ENCODE peak calls at places on chromosomes 7 and 10, in eight cellular contexts. X is hepatocyte, O is mammary epithelial cell, E is DND-41, W is HCT116, V is fibroblast of lung, R is astrocyte, T is keratinocyte. Y is an unnamed sample. For H3K9me3, the result is how much of the 10 kb centered on the place peaks cover.

GRCh38 chr10:34089294-34089693 is 725.8 kb downstream of the PARD3 start:
- DNase-seq in X (no peak), O (no peak), E (no peak), W (no peak), V (no peak), R (no peak), T (no peak), Y (no peak)

GRCh38 chr10:70695241-70696030 is 23.1 kb downstream of the ADAMTS14 start:
- DNase-seq in X (no peak), O (no peak), E (no peak), W (no peak), V (peak), R (peak), T (no peak), Y (no peak)

GRCh38 chr10:132858121-132859081 is 72.5 kb upstream of the NKX6-2 start:
- DNase-seq in X (no peak), O (no peak), E (peak), W (no peak), V (no peak), R (no peak), T (no peak), Y (no peak)

GRCh38 chr10:130043491-130043890 is 67.1 kb downstream of the C10orf143 start:
- DNase-seq in X (no peak), O (no peak), E (no peak), W (no peak), V (no peak), R (no peak), T (no peak), Y (no peak)

GRCh38 chr7:69395072-69395714 is 203.1 kb upstream of the AUTS2 start:
- DNase-seq in X (peak), O (no peak), E (peak), W (no peak), V (peak), R (peak), T (no peak), Y (peak)

GRCh38 chr7:102454423-102454822 is 10.2 kb downstream of the ALKBH4 start:
- DNase-seq in X (no peak), O (no peak), E (no peak), W (no peak), V (no peak), R (no peak), T (no peak), Y (no peak)

GRCh38 chr10:107544706-107545520 is 380.4 kb upstream of the SORCS1 start:
- DNase-seq in X (no peak), O (peak), E (no peak), W (no peak), V (no peak), R (no peak), T (no peak), Y (no peak)

GRCh38 chr7:111561659-111561908 is 708 bp downstream of the IMMP2L start:
- DNase-seq in X (peak), O (no peak), E (peak), W (no peak), V (peak), R (no peak), T (no peak), Y (no peak)

GRCh38 chr7:98831641-98832221 is 38.1 kb downstream of the TMEM130 start:
- DNase-seq in X (no peak), O (no peak), E (peak), W (no peak), V (no peak), R (no peak), T (no peak), Y (no peak)

GRCh38 chr10:122459586-122460273 is 1.6 kb upstream of the HTRA1 start:
- DNase-seq in X (no peak), O (no peak), E (no peak), W (no peak), V (peak), R (peak), T (no peak), Y (no peak)

GRCh38 chr7:91798425-91798824 is 82.1 kb downstream of the MTERF1 start:
- DNase-seq in X (no peak), O (no peak), E (no peak), W (no peak), V (no peak), R (no peak), T (no peak), Y (no peak)

GRCh38 chr7:140230517-140230861 is 53.7 kb upstream of the KDM7A start:
- DNase-seq in X (peak), O (no peak), E (peak), W (no peak), V (no peak), R (no peak), T (no peak), Y (no peak)

GRCh38 chr7:129115676-129116075 is 28.8 kb upstream of the TSPAN33 start:
- DNase-seq in X (no peak), O (no peak), E (no peak), W (no peak), V (no peak), R (no peak), T (no peak), Y (peak)

GRCh38 chr10:30705625-30706149 is 76.1 kb upstream of the LYZL2 start:
- DNase-seq in X (no peak), O (no peak), E (peak), W (no peak), V (no peak), R (no peak), T (no peak), Y (no peak)

GRCh38 chr7:127251458-127252379 is 1.0 kb downstream of the GRM8 start:
- DNase-seq in X (peak), O (peak), E (no peak), W (no peak), V (no peak), R (no peak), T (no peak), Y (no peak)

GRCh38 chr7:87875151-87876039 is 765 bp downstream of the SLC25A40 start:
- DNase-seq in X (no peak), O (peak), E (no peak), W (no peak), V (no peak), R (no peak), T (no peak), Y (no peak)

GRCh38 chr10:42476101-42476500 is 162.3 kb downstream of the ZNF33B start:
- DNase-seq in X (no peak), O (no peak), E (no peak), W (no peak), V (no peak), R (no peak), T (no peak), Y (no peak)

GRCh38 chr10:42479057-42479456 is 159.3 kb downstream of the ZNF33B start:
- DNase-seq in X (no peak), O (no peak), E (no peak), W (no peak), V (no peak), R (no peak), T (no peak), Y (no peak)

GRCh38 chr10:42482411-42482810 is 156.0 kb downstream of the ZNF33B start:
- DNase-seq in X (no peak), O (peak), E (no peak), W (no peak), V (no peak), R (no peak), T (no peak), Y (no peak)

GRCh38 chr10:42475168-42476098 is 162.9 kb downstream of the ZNF33B start:
- DNase-seq in X (no peak), O (peak), E (no peak), W (peak), V (no peak), R (no peak), T (no peak), Y (no peak)

GRCh38 chr10:42477170-42477569 is 161.2 kb downstream of the ZNF33B start:
- DNase-seq in X (no peak), O (no peak), E (no peak), W (no peak), V (no peak), R (no peak), T (no peak), Y (no peak)
- H3K4me3 ChIP-seq in X (no peak), O (no peak), E (no peak), W (peak), V (no peak), R (no peak), T (no peak), Y (no peak)

GRCh38 chr7:157020514-157021070 is 10.1 kb upstream of the MNX1 start:
- DNase-seq in X (peak), O (no peak), E (no peak), W (no peak), V (no peak), R (no peak), T (no peak), Y (no peak)

GRCh38 chr7:157021071-157021891 is 10.8 kb upstream of the MNX1 start:
- DNase-seq in X (no peak), O (no peak), E (no peak), W (no peak), V (no peak), R (no peak), T (no peak), Y (no peak)

GRCh38 chr7:157022681-157023588 is 12.5 kb upstream of the MNX1 start:
- DNase-seq in X (peak), O (no peak), E (no peak), W (no peak), V (no peak), R (no peak), T (no peak), Y (no peak)

GRCh38 chr7:157023589-157023905 is 13.1 kb upstream of the MNX1 start:
- DNase-seq in X (no peak), O (no peak), E (no peak), W (no peak), V (no peak), R (no peak), T (no peak), Y (no peak)

DNA sequence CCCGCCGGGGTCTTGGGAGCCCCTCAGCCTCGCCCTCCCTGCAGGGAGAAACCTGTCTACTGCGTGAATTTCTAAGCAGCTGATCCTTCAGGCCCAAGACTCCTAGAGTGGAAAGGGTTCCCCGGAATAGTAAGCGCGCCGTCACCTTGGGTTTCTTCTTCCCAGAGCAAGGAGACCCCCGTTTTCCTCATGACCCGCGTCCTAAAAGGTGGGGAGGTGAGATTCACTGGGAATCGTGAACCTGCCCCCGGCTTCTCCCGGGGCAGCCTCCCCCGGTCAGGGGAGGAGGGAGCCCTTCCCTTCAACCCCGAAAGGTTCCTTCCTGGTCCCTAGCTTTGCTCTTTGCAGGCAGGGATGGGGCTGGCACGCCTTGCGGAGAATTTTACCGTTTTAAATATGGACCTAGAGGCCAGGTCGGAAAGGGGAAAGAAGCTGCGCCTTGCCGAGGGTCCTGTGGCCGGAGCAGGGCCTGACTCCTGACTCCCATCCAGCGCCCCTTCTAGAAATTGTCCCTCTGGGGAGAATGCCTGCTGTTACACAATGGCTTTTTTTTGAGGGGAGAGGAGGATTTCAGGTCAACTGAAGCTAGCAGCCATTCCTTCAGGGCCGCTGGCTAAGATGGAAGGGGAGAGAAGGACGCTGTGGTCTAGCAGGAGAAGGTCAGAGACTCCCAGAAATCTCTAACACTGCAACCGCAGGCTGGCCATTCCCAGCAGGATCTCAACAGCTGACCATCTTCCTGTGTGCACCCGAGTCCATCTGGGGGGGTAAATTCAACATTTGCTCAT is 11.6 kb upstream of the MNX1 start:
- DNase-seq in X (no peak), O (no peak), E (no peak), W (no peak), V (no peak), R (no peak), T (no peak), Y (no peak)
- TF ChIP-seq EZH2 in X (peak), O (no peak), E (no peak), W (no peak), V (peak), R (peak), T (no peak), Y (no peak)

DNA sequence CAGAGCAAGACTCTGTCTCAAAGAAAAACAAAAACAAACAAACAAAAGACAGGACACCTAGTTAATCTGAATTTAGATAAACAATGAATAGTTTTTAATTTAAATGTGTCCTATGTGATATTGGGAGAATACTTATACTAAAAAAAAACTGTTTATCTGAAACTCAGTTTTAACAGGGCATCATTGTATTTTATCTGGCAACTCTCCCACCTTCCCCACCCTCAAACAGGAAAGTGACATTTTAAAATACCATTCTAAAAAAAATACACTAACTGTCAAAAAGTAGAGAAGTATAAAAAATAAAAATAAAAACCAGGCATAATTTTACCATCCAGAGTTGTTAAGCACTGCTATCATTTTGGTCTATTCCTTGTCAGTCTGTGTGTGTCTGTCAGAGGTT is 119.0 kb downstream of the RTKN2 start:
- DNase-seq in X (no peak), O (no peak), E (no peak), W (no peak), V (no peak), R (no peak), T (no peak), Y (no peak)
- H3K9me3 ChIP-seq in X (under half), O (under half), E (under half), W (under half), V (under half), R (under half), T (under half), Y (under half)

GRCh38 chr7:100519580-100519979 is 19.4 kb upstream of the AGFG2 start:
- DNase-seq in X (no peak), O (no peak), E (no peak), W (no peak), V (no peak), R (no peak), T (no peak), Y (no peak)

GRCh38 chr7:100513212-100513611 is 25.8 kb upstream of the AGFG2 start:
- DNase-seq in X (no peak), O (no peak), E (no peak), W (no peak), V (no peak), R (no peak), T (no peak), Y (no peak)

GRCh38 chr7:100517305-100517704 is 21.7 kb upstream of the AGFG2 start:
- DNase-seq in X (no peak), O (no peak), E (no peak), W (no peak), V (no peak), R (no peak), T (no peak), Y (no peak)

GRCh38 chr7:100515072-100515532 is 23.9 kb upstream of the AGFG2 start:
- DNase-seq in X (no peak), O (peak), E (no peak), W (no peak), V (peak), R (peak), T (no peak), Y (peak)

DNA sequence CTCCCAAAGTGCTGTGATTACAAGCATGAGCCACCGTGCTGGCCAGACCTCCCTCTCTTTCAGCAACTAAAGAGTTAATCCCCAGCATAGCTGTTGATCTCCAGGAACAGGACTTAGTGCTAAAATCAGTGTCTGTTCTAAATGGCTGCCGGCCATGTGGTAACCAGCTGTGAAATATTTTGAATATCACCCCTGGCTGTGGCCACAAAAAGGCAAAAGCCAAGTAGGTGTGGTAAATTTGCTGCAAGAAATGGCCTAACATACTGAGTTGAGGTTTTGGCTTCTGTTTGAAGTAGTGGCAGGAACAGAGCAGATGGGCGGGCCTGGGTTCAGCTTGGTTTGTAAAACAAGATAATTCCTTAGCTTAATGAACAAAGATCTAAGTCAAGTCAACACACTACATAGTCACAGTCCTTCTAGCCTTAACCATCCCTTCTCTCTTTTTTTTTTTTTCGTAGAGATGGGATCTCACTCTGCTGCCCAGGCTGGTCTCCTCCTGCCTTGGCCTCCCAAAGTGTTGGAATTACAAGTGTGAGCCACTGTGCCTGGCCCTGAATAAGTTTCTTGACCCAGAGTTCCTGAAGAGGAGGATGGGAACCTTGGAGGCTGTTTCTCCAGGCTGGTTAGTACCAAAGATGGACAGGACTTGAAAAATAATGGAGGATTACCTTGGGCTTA is 22.7 kb upstream of the AGFG2 start:
- DNase-seq in X (peak), O (peak), E (peak), W (no peak), V (peak), R (peak), T (no peak), Y (peak)
- H3K4me3 ChIP-seq in X (no peak), O (no peak), E (no peak), W (no peak), V (no peak), R (no peak), T (no peak), Y (peak)

GRCh38 chr7:99835189-99835588 is 7.4 kb downstream of the CYP3A43 start:
- DNase-seq in X (no peak), O (no peak), E (no peak), W (no peak), V (no peak), R (no peak), T (no peak), Y (no peak)

GRCh38 chr7:99839560-99840011 is 11.8 kb downstream of the CYP3A43 start:
- DNase-seq in X (peak), O (peak), E (no peak), W (no peak), V (no peak), R (no peak), T (peak), Y (no peak)

GRCh38 chr7:99840136-99840869 is 12.5 kb downstream of the CYP3A43 start:
- DNase-seq in X (no peak), O (no peak), E (no peak), W (no peak), V (no peak), R (no peak), T (peak), Y (no peak)

GRCh38 chr7:99834382-99834781 is 6.6 kb downstream of the CYP3A43 start:
- DNase-seq in X (no peak), O (no peak), E (no peak), W (no peak), V (no peak), R (no peak), T (no peak), Y (no peak)

DNA sequence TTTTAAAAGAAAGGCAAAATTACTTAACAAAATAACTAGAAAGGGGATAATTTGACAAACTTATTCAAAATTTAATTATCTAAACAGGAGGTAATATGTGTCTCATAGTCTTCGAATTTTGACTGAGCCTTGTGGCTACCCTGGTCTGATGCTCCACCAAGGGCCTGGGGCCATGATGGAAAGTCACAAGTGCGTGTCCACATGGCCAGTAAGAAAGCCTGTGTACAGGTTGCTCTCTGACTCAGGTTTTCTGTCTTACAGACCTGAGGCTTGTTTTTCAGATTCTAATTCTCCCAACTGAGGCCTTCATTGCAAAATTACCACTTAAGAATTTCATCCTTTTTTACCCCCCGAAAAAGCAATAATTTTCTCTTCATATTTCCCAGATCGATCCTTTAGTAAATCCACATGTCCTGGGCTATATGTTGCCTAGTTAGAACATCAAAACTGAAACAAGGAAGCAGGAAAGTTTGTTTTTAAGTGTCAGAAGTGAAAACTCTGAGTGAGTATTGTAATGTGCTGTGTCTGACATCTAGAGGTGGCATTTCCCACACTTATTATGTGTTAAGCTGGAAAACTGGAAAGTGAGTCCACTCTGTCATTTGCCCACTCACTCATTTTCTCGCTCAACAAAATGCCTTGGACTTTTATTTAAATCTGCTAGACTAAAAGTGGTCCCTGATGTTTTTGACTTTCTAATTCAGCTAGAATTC is 10.0 kb downstream of the CYP3A43 start:
- DNase-seq in X (peak), O (peak), E (no peak), W (no peak), V (no peak), R (no peak), T (no peak), Y (no peak)
- TF ChIP-seq EZH2 in X (no peak), O (no peak), E (no peak), W (no peak), V (no peak), R (no peak), T (no peak), Y (no peak)

Y was measured in SK-N-MC.